ENCODE peak calls at places on chromosome 10, in six cellular contexts. H is AG04449; A is activated CD4-positive, alpha-beta T cell treated with anti-CD3 and anti-CD28 coated beads for 24 hours; G is HT1080; T is lower lobe of right lung; W is GM23338. F is an unnamed sample.

GRCh38 chr10:77334501-77334900 is 303.1 kb downstream of the KCNMA1 start:
- DNase-seq in H (no peak), A (no peak), G (no peak), T (no peak), W (no peak), F (no peak)

GRCh38 chr10:110553905-110554304 is 13.6 kb upstream of the SMC3 start:
- DNase-seq in H (no peak), A (no peak), G (no peak), T (no peak), W (peak; percentile 77), F (no peak)

GRCh38 chr10:88278912-88279311 is 304.2 kb downstream of the RNLS start:
- DNase-seq in H (no peak), A (no peak), G (peak; percentile 32), T (no peak), W (no peak), F (no peak)

GRCh38 chr10:97230146-97230545 is 44.4 kb upstream of the SLIT1 start:
- DNase-seq in H (no peak), A (no peak), G (peak; percentile 50), T (no peak), W (no peak), F (no peak)

GRCh38 chr10:24465124-24465874 is 256.4 kb downstream of the KIAA1217 start:
- DNase-seq in H (peak; percentile 94), A (no peak), G (peak; percentile 47), T (no peak), W (no peak), F (peak; percentile 53)

GRCh38 chr10:124014416-124015154 is 78.8 kb downstream of the CHST15 start:
- DNase-seq in H (no peak), A (no peak), G (no peak), T (no peak), W (no peak), F (no peak)

GRCh38 chr10:129074939-129075338 is 392.1 kb upstream of the MGMT start:
- DNase-seq in H (no peak), A (no peak), G (no peak), T (no peak), W (no peak), F (peak; percentile 17)

GRCh38 chr10:74227697-74228424 is 76.8 kb downstream of the ADK start:
- DNase-seq in H (no peak), A (no peak), G (peak; percentile 78), T (no peak), W (no peak), F (no peak)

GRCh38 chr10:44425466-44425865 is 40.6 kb upstream of the CXCL12 start:
- DNase-seq in H (no peak), A (no peak), G (no peak), T (no peak), W (no peak), F (no peak)

GRCh38 chr10:6214612-6215011 is 11.9 kb downstream of the PFKFB3 start:
- DNase-seq in H (no peak), A (no peak), G (no peak), T (no peak), W (no peak), F (no peak)

GRCh38 chr10:90125966-90126600 is 424.7 kb downstream of the KIF20B start:
- DNase-seq in H (no peak), A (no peak), G (peak; percentile 21), T (no peak), W (no peak), F (no peak)

GRCh38 chr10:72094574-72094973 is 6.2 kb upstream of the SPOCK2 start:
- DNase-seq in H (no peak), A (no peak), G (no peak), T (no peak), W (no peak), F (no peak)

GRCh38 chr10:12748186-12748585 is 253.3 kb downstream of the CCDC3 start:
- DNase-seq in H (no peak), A (no peak), G (no peak), T (no peak), W (no peak), F (no peak)

GRCh38 chr10:29646238-29646902 is 11.6 kb upstream of the SVIL start:
- DNase-seq in H (no peak), A (no peak), G (peak; percentile 72), T (no peak), W (no peak), F (no peak)

GRCh38 chr10:104033966-104034365 is 51.7 kb downstream of the COL17A1 start:
- DNase-seq in H (no peak), A (no peak), G (no peak), T (no peak), W (no peak), F (no peak)